ENCODE peak calls at places on chromosomes 11 and 22, in four cellular contexts. M is fibroblast of pulmonary artery, Y is GM06990, V is suprapubic skin. P is an unnamed sample.

GRCh38 chr22:19060356-19061009 is 61.7 kb downstream of the DGCR2 start:
- DNase-seq in Y (no peak), V (peak; percentile 48), M (no peak), P (no peak)

GRCh38 chr11:8259316-8259995 is 4.2 kb downstream of the LMO1 start:
- DNase-seq in V (peak; percentile 73), M (no peak), Y (no peak), P (peak; percentile 63)

GRCh38 chr22:31537019-31537535 is 40.7 kb downstream of the SFI1 start:
- DNase-seq in V (no peak), M (peak; percentile 21), Y (peak; percentile 71), P (no peak)

GRCh38 chr22:34489861-34490260 is 569.6 kb upstream of the LARGE1 start:
- DNase-seq in V (no peak), Y (no peak), M (no peak), P (no peak)

GRCh38 chr11:5620606-5621521 is 3.9 kb upstream of the TRIM34 start:
- DNase-seq in Y (no peak), M (peak; percentile 82), V (no peak), P (no peak)

GRCh38 chr22:19629720-19630419 is 84.4 kb upstream of the SEPTIN5 start:
- DNase-seq in M (peak; percentile 82), V (peak; percentile 88), Y (peak; percentile 43), P (peak; percentile 80)

GRCh38 chr22:22816766-22817410 is 70.7 kb upstream of the IGLL5 start:
- DNase-seq in V (no peak), M (no peak), Y (no peak), P (no peak)

GRCh38 chr22:45996241-45997076 is 19.5 kb upstream of the WNT7B start:
- DNase-seq in M (peak; percentile 47), Y (peak; percentile 66), V (no peak), P (peak; percentile 88)

GRCh38 chr11:42552786-42553185 is 759.0 kb upstream of the API5 start:
- DNase-seq in Y (no peak), V (no peak), M (peak; percentile 23), P (no peak)

GRCh38 chr11:98047647-98048046 is 973.1 kb upstream of the CNTN5 start:
- DNase-seq in M (no peak), V (no peak), Y (no peak), P (no peak)

GRCh38 chr11:82791779-82792178 is 58.1 kb upstream of the FAM181B start:
- DNase-seq in M (no peak), Y (no peak), V (no peak), P (no peak)

GRCh38 chr11:8298801-8299786 is 35.4 kb upstream of the LMO1 start:
- DNase-seq in M (no peak), V (peak; percentile 45), Y (no peak), P (no peak)

GRCh38 chr11:48138222-48138621 is 78.4 kb upstream of the OR4B1 start:
- DNase-seq in Y (no peak), M (no peak), V (no peak), P (no peak)

GRCh38 chr11:61567286-61568061 is 13.4 kb downstream of the SYT7 start:
- DNase-seq in Y (peak; percentile 53), M (peak; percentile 83), V (peak; percentile 91), P (peak; percentile 79)

GRCh38 chr11:12086271-12087074 is 23.9 kb upstream of the MICAL2 start:
- DNase-seq in M (peak; percentile 94), V (peak; percentile 85), Y (no peak), P (peak; percentile 85)

GRCh38 chr11:74012072-74012809 is 3.4 kb upstream of the UCP3 start:
- DNase-seq in M (no peak), V (no peak), Y (no peak), P (peak; percentile 8)

GRCh38 chr11:95092549-95093324 is 3.1 kb downstream of the ENDOD1 start:
- DNase-seq in V (no peak), M (peak; percentile 52), Y (no peak), P (no peak)

GRCh38 chr22:36048911-36049677 is 20.5 kb upstream of the RBFOX2 start:
- DNase-seq in M (peak; percentile 35), V (no peak), Y (no peak), P (no peak)

GRCh38 chr22:29330291-29330690 is 14.8 kb upstream of the RASL10A start:
- DNase-seq in V (no peak), M (no peak), Y (no peak), P (peak; percentile 72)

P was measured in aorta.